ENCODE peak calls at places on chromosomes 7 and 10, in seven cellular contexts. T is neuronal stem cell, G is H9, J is IMR-90, L is mesendoderm, W is trophoblast cell, M is H1. C is an unnamed sample.

GRCh38 chr10:35640474-35640873 is 1.6 kb downstream of the FZD8 start:
- DNase-seq in T (peak), G (peak), J (peak), L (peak), W (peak), M (no peak), C (peak)

GRCh38 chr10:100745882-100746412 is 565 bp downstream of the PAX2 start:
- DNase-seq in T (no peak), G (no peak), J (no peak), L (peak), W (no peak), M (no peak), C (no peak)

GRCh38 chr10:92544296-92544695 is 29.6 kb downstream of the IDE start:
- DNase-seq in T (no peak), G (no peak), J (peak), L (peak), W (peak), M (no peak), C (peak)

GRCh38 chr10:56286096-56286495 is 75.0 kb downstream of the ZWINT start:
- DNase-seq in T (no peak), G (no peak), J (no peak), L (no peak), W (no peak), M (no peak), C (no peak)

GRCh38 chr7:20542594-20542993 is 72.9 kb upstream of the ABCB5 start:
- DNase-seq in T (no peak), G (no peak), J (no peak), L (no peak), W (no peak), M (no peak), C (no peak)

GRCh38 chr10:124001391-124002260 is 91.8 kb downstream of the CHST15 start:
- DNase-seq in T (no peak), G (no peak), J (no peak), L (no peak), W (no peak), M (no peak), C (no peak)

GRCh38 chr10:22315455-22316285 is 518 bp upstream of the COMMD3 start:
- DNase-seq in T (no peak), G (no peak), J (no peak), L (peak), W (peak), M (no peak), C (no peak)

GRCh38 chr10:127889605-127890195 is 3.0 kb downstream of the CLRN3 start:
- DNase-seq in T (no peak), G (no peak), J (peak), L (no peak), W (no peak), M (no peak), C (peak)

GRCh38 chr7:82594665-82595064 is 151.1 kb upstream of the CACNA2D1 start:
- DNase-seq in T (peak), G (no peak), J (no peak), L (peak), W (no peak), M (no peak), C (peak)

GRCh38 chr10:34470307-34470706 is 344.8 kb downstream of the PARD3 start:
- DNase-seq in T (no peak), G (no peak), J (no peak), L (no peak), W (no peak), M (no peak), C (no peak)

GRCh38 chr10:100356067-100357017 is 9.3 kb downstream of the SCD start:
- DNase-seq in T (no peak), G (no peak), J (no peak), L (no peak), W (no peak), M (no peak), C (no peak)

GRCh38 chr10:72322280-72323058 is 32.2 kb downstream of the DNAJB12 start:
- DNase-seq in T (no peak), G (no peak), J (no peak), L (peak), W (peak), M (no peak), C (peak)

GRCh38 chr10:124388476-124388822 is 30.3 kb downstream of the OAT start:
- DNase-seq in T (no peak), G (no peak), J (no peak), L (no peak), W (no peak), M (no peak), C (no peak)

GRCh38 chr10:71244638-71245419 is 32.5 kb downstream of the UNC5B start:
- DNase-seq in T (no peak), G (no peak), J (peak), L (no peak), W (no peak), M (no peak), C (peak)

GRCh38 chr10:51879238-51879637 is 179.8 kb upstream of the CSTF2T start:
- DNase-seq in T (no peak), G (no peak), J (peak), L (no peak), W (peak), M (no peak), C (peak)

GRCh38 chr10:88791924-88792323 is 10.6 kb upstream of the LIPM start:
- DNase-seq in T (peak), G (peak), J (peak), L (peak), W (peak), M (no peak), C (peak)

GRCh38 chr7:13508586-13508985 is 480.9 kb downstream of the ETV1 start:
- DNase-seq in T (peak), G (no peak), J (no peak), L (no peak), W (no peak), M (no peak), C (peak)

GRCh38 chr10:17427201-17427600 is 27.2 kb downstream of the ST8SIA6 start:
- DNase-seq in T (no peak), G (no peak), J (no peak), L (no peak), W (no peak), M (no peak), C (no peak)

GRCh38 chr7:476736-477360 is 42.8 kb downstream of the PDGFA start:
- DNase-seq in T (no peak), G (no peak), J (no peak), L (no peak), W (no peak), M (no peak), C (no peak)

GRCh38 chr10:59096631-59097030 is 79.8 kb upstream of the PHYHIPL start:
- DNase-seq in T (no peak), G (no peak), J (no peak), L (no peak), W (no peak), M (no peak), C (no peak)
- H3K27ac ChIP-seq in T (no peak), G (no peak), J (no peak), L (no peak), W (no peak), M (no peak), C (no peak)

DNA sequence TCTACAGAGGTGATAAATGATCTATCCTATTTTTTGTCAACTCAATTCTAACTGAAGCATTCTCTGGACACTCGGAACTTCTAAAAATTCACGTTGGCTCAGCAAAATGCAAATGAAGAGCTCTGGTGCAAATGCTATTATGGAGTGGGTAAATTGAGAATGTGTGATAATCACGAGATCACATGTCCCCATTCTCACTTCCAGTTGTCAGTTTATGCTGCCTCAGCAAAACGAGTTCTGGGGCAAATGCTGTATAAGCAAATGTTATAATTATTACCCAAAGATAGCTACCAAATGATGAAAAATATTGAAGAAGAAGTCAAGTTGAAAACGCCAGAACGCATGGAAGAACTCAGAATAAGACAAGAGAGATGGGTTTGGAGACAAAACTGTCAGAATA is 29.4 kb downstream of the AKR1B1 start:
- DNase-seq in T (no peak), G (no peak), J (no peak), L (no peak), W (no peak), M (no peak), C (no peak)
- H3K23ac ChIP-seq in T (no peak), G (no peak), J (no peak), L (no peak), W (no peak), M (no peak), C (no peak)

DNA sequence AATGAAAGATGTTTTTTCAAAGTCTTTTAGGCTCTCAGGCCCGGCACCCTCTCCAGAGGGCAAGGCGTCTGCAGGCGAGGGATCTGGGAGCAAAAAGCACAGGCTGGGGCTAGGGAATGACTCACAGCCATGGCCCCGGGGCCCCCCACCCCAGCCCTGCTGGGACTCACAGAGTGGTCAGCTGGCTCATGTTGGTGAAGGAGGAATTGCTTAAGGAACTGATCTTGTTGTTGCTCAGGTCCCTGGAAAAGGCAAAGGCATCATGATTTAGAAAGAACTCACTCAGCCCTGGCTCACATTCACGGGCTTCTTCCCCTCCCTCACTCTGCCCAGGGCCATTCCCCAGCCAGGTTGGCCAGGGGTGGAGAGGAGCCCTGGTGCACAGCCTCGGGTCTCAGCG is 151.5 kb downstream of the SLIT1 start:
- DNase-seq in T (no peak), G (no peak), J (no peak), L (no peak), W (no peak), M (no peak), C (no peak)
- H4K8ac ChIP-seq in T (no peak), G (no peak), J (no peak), L (no peak), W (no peak), M (no peak), C (no peak)

DNA sequence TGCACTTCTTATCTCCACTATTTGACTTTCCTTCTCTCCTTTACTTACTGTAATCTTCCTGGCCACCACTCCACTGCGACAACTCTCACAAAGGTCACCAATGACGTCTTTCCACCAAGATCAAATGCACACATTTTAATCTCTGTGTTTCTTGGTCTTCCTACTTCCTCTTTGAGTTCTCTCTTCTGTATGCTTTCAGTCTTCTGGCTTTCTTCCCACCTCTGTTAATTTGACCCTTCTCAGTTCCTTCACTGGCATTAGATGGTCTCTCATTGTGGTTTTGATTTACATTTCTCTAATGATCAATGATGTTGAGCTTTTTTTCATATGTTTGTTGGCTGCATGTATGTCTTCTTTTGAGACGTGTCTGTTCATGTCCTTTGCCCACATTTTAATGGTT is 31.9 kb downstream of the FAM107B start:
- DNase-seq in T (no peak), G (no peak), J (no peak), L (no peak), W (no peak), M (no peak), C (no peak)
- H3K27ac ChIP-seq in T (no peak), G (no peak), J (no peak), L (no peak), W (no peak), M (no peak), C (no peak)

GRCh38 chr7:139242741-139243281 is 11.8 kb downstream of the UBN2 start:
- DNase-seq in T (no peak), G (no peak), J (peak), L (no peak), W (no peak), M (no peak), C (peak)
- H3K23ac ChIP-seq in T (no peak), G (no peak), J (no peak), L (no peak), W (no peak), M (no peak), C (no peak)

GRCh38 chr10:60913091-60913490 is 30.9 kb downstream of the RHOBTB1 start:
- DNase-seq in T (no peak), G (no peak), J (no peak), L (no peak), W (no peak), M (no peak), C (no peak)
- H4K8ac ChIP-seq in T (no peak), G (no peak), J (peak), L (no peak), W (no peak), M (no peak), C (no peak)

GRCh38 chr10:3094565-3095168 is 27.3 kb downstream of the PFKP start:
- DNase-seq in T (no peak), G (no peak), J (peak), L (peak), W (peak), M (no peak), C (peak)

GRCh38 chr10:3093996-3094395 is 26.6 kb downstream of the PFKP start:
- DNase-seq in T (no peak), G (no peak), J (no peak), L (no peak), W (no peak), M (no peak), C (no peak)

GRCh38 chr10:3096149-3096548 is 28.8 kb downstream of the PFKP start:
- DNase-seq in T (no peak), G (no peak), J (no peak), L (no peak), W (no peak), M (no peak), C (peak)

GRCh38 chr10:3097160-3097559 is 29.8 kb downstream of the PFKP start:
- DNase-seq in T (no peak), G (no peak), J (no peak), L (no peak), W (no peak), M (no peak), C (no peak)

DNA sequence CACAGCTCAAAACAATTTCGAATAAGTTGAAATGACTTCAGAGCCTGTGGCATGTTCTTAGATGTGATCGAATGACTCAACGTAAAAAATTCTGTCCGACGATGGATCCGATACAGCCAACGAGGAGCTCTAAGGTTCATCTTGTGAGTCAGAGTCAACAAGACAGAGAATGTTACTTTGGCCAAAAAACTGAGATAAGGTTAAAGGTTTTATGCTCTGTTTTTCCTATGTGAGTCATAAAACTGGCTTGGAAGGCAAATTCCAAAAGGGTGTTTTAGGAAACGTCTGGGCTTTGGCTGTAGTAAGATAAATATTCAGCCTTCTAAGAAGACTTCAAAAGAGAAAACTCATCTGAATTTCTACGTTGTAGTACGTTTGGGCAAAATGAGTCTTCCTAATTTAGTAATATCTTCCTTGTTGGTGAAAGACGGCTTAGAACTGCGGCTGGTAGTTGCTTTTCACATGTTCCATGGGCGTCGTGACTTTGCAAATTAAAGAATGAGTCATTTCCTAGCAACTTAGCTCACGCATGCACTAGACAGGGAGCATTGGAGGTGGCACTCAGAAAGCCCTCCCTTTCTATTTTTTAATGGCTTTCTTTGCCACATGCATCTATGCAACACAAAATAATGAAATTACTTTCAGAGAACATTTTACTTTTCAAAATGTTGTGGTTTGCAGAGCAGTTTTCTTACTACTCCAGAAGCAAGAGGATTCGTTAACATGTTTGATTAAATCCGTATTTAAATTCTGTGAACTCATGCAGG is 28.2 kb downstream of the PFKP start:
- DNase-seq in T (no peak), G (no peak), J (peak), L (peak), W (peak), M (no peak), C (peak)
- H3K27ac ChIP-seq in T (no peak), G (no peak), J (peak), L (peak), W (peak), M (no peak), C (peak)

GRCh38 chr10:14366760-14367159 is 36.0 kb upstream of the FRMD4A start:
- DNase-seq in T (no peak), G (no peak), J (no peak), L (no peak), W (no peak), M (no peak), C (no peak)

GRCh38 chr10:14360951-14361350 is 30.2 kb upstream of the FRMD4A start:
- DNase-seq in T (no peak), G (no peak), J (no peak), L (no peak), W (no peak), M (no peak), C (no peak)

GRCh38 chr10:14369881-14370280 is 39.2 kb upstream of the FRMD4A start:
- DNase-seq in T (no peak), G (no peak), J (no peak), L (no peak), W (no peak), M (no peak), C (no peak)

GRCh38 chr10:14362098-14362497 is 31.4 kb upstream of the FRMD4A start:
- DNase-seq in T (no peak), G (no peak), J (peak), L (no peak), W (no peak), M (no peak), C (no peak)

GRCh38 chr10:14365231-14365744 is 34.6 kb upstream of the FRMD4A start:
- DNase-seq in T (no peak), G (no peak), J (peak), L (no peak), W (no peak), M (no peak), C (no peak)
- H3K23ac ChIP-seq in T (no peak), G (no peak), J (no peak), L (peak), W (no peak), M (no peak), C (no peak)

DNA sequence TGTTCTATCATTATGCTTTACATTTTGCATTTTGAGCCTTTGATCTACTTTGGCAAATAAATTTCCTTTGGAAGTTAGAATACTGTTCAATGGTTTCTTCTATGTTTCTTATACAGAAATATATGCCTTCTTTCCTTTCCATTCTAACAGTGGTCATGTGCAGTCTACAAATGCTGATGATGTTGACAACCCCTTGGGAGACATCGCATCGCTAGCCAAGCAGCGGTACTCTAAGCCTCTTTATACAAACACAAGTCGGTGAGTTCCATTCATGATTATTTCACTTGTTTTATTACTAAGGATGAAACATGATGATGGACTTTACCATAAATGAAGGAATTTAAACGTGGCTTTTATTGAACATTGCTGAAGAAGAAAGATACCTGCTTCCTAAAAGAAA is 48.1 kb upstream of the ZPBP start:
- DNase-seq in T (no peak), G (no peak), J (no peak), L (no peak), W (no peak), M (no peak), C (no peak)
- H4K8ac ChIP-seq in T (no peak), G (no peak), J (no peak), L (no peak), W (no peak), M (no peak), C (no peak)

DNA sequence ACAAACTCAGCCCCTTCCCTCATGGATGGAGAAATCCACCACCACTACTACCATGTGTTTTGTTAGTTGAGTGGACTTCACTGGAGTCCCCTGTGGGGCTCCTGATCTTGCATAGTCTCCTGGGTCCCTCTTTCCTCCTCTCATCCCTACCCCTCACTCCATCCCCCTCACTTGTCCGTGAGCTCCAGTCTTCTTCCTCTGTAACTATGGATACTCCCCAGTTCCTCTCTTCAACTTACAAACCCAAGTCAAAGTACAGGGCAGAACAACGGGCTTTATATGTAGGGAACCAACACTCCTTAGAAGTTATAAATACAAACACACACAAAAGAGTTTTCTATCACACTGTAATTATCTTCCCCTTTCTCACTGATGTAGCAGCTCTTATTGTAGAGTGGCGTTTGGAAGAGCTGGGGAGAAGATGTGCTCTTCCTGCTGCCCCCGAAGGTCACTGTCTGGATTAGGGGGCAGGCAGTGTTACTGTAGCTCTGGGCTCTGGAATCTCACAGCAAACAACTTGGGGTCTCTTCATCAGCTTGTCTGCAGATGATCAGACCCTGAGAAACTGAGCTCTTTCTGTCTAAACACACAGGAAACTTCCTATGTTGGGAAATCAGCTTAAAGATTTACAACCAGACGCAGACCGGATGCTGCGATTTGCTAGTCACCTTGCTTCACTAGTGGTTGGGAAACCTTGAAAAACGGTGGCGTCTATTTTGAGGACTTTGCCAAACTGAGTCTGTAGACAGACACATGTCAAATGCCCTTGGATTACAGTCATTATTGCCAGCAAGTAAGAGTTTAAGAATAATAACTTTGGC is 13.6 kb downstream of the SNX10 start:
- DNase-seq in T (no peak), G (no peak), J (no peak), L (no peak), W (peak), M (no peak), C (peak)
- H3K27ac ChIP-seq in T (no peak), G (no peak), J (no peak), L (no peak), W (peak), M (no peak), C (no peak)